ENCODE peak calls at places on chromosomes 4 and X, in five cellular contexts. C, T, Z, L and B are unnamed samples.

GRCh38 chr4:167183036-167183435 is 51.3 kb downstream of the SPOCK3 start:
- DNase-seq in C (no peak), T (no peak), Z (no peak), L (no peak), B (no peak)

GRCh38 chr4:140061194-140061593 is 92.8 kb downstream of the MAML3 start:
- DNase-seq in C (no peak), T (no peak), Z (no peak), L (no peak), B (no peak)

GRCh38 chr4:168432419-168433146 is 47.7 kb downstream of the DDX60L start:
- DNase-seq in C (no peak), T (no peak), Z (no peak), L (no peak), B (no peak)

GRCh38 chr4:88963817-88964216 is 93.2 kb downstream of the FAM13A start:
- DNase-seq in C (no peak), T (no peak), Z (no peak), L (no peak), B (no peak)

GRCh38 chr4:187993827-187994226 is 1.7 kb upstream of the ZFP42 start:
- DNase-seq in C (no peak), T (no peak), Z (no peak), L (peak; percentile 36), B (no peak)

GRCh38 chr4:156941940-156942548 is 29.6 kb downstream of the PDGFC start:
- DNase-seq in C (no peak), T (no peak), Z (peak; percentile 70), L (peak; percentile 53), B (peak; percentile 19)

GRCh38 chr4:157220026-157220881 is at the start of gene GRIA2:
- DNase-seq in C (peak; percentile 41), T (no peak), Z (peak; percentile 11), L (peak; percentile 65), B (peak; percentile 2)

GRCh38 chrX:150365953-150366911 is 3.1 kb downstream of the MAMLD1 start:
- DNase-seq in C (peak; percentile 68), T (no peak), Z (no peak), L (no peak), B (peak; percentile 65)

GRCh38 chr4:19399001-19399400 is 852.7 kb upstream of the SLIT2 start:
- DNase-seq in C (no peak), T (no peak), Z (no peak), L (no peak), B (no peak)

GRCh38 chr4:165972747-165973146 is 99.7 kb downstream of the TLL1 start:
- DNase-seq in C (no peak), T (no peak), Z (no peak), L (no peak), B (no peak)